ENCODE peak calls at places on chromosomes 3 and 15, in four cellular contexts. K is lung, L is BE2C, C is sigmoid colon. Y is an unnamed sample. For H3K4me1, the result is how much of the 10 kb centered on the place peaks cover.

GRCh38 chr3:156161172-156161571 is 40.8 kb downstream of the KCNAB1 start:
- DNase-seq in K (no peak), L (no peak), C (no peak), Y (no peak)

GRCh38 chr15:31660800-31661199 is 334.2 kb downstream of the KLF13 start:
- DNase-seq in K (no peak), L (no peak), C (no peak), Y (no peak)

GRCh38 chr15:90031231-90031791 is 30.2 kb downstream of the ZNF710 start:
- DNase-seq in K (no peak), L (no peak), C (peak), Y (peak)

GRCh38 chr15:78872972-78873795 is 494 bp downstream of the MORF4L1 start:
- DNase-seq in K (peak), L (peak), C (peak), Y (peak)

GRCh38 chr15:91490211-91490610 is 363.3 kb upstream of the SLCO3A1 start:
- DNase-seq in K (no peak), L (no peak), C (no peak), Y (no peak)

GRCh38 chr3:179149239-179149887 is 1.2 kb downstream of the PIK3CA start:
- DNase-seq in K (peak), L (no peak), C (no peak), Y (no peak)

GRCh38 chr3:194395767-194396527 is 3.1 kb downstream of the GP5 start:
- DNase-seq in K (no peak), L (no peak), C (peak), Y (peak)

GRCh38 chr3:41116851-41117250 is 82.5 kb upstream of the CTNNB1 start:
- DNase-seq in K (no peak), L (no peak), C (no peak), Y (no peak)

GRCh38 chr15:66085128-66085527 is 168.4 kb downstream of the MEGF11 start:
- DNase-seq in K (no peak), L (peak), C (peak), Y (no peak)

GRCh38 chr15:65008989-65009388 is 19.3 kb upstream of the SPG21 start:
- DNase-seq in K (no peak), L (no peak), C (no peak), Y (no peak)

GRCh38 chr3:69567026-69567767 is 172.1 kb upstream of the MITF start:
- DNase-seq in K (no peak), L (no peak), C (no peak), Y (no peak)

GRCh38 chr15:94154255-94154654 is 77.1 kb upstream of the MCTP2 start:
- DNase-seq in K (no peak), L (no peak), C (no peak), Y (no peak)

GRCh38 chr15:48754011-48754410 is 56.9 kb downstream of the CEP152 start:
- DNase-seq in K (no peak), L (no peak), C (no peak), Y (no peak)

GRCh38 chr3:105356988-105357387 is 9.7 kb upstream of the ALCAM start:
- DNase-seq in K (no peak), L (peak), C (no peak), Y (no peak)

GRCh38 chr15:40593130-40593529 is 919 bp upstream of the KNL1 start:
- DNase-seq in K (no peak), L (no peak), C (no peak), Y (no peak)
- H3K4me3 ChIP-seq in K (no peak), L (peak), C (no peak), Y (no peak)

DNA sequence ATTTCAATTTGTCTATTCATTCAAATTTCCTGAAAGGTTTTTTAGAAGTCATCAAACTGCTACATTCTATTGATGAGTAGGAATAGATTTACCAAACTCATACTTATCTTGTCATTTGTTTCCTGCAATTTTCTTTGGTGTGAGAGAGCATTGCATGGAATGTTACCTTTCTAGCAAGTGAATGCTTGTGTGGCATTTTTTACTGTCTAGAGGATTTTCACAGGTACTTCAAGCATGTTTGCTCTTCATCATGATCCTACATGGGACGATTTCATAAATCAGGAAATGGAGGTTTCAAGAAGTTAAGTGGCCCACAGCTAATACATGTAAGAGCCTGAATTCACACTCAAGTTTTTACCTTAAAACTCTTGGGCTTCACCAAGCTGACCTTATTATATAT is 26.1 kb downstream of the TGFBR2 start:
- DNase-seq in K (no peak), L (no peak), C (no peak), Y (no peak)
- H3K4me1 ChIP-seq in K (under half), L (under half), C (under half), Y (half or more)

GRCh38 chr3:61562042-61562809 is 855 bp downstream of the PTPRG start:
- DNase-seq in K (no peak), L (no peak), C (peak), Y (no peak)

GRCh38 chr3:61562810-61563613 is 1.6 kb downstream of the PTPRG start:
- DNase-seq in K (no peak), L (no peak), C (peak), Y (no peak)

GRCh38 chr3:61561374-61562041 is at the start of gene PTPRG:
- DNase-seq in K (peak), L (peak), C (peak), Y (peak)

GRCh38 chr3:61560452-61561373 is 658 bp upstream of the PTPRG start:
- DNase-seq in K (peak), L (peak), C (peak), Y (peak)

DNA sequence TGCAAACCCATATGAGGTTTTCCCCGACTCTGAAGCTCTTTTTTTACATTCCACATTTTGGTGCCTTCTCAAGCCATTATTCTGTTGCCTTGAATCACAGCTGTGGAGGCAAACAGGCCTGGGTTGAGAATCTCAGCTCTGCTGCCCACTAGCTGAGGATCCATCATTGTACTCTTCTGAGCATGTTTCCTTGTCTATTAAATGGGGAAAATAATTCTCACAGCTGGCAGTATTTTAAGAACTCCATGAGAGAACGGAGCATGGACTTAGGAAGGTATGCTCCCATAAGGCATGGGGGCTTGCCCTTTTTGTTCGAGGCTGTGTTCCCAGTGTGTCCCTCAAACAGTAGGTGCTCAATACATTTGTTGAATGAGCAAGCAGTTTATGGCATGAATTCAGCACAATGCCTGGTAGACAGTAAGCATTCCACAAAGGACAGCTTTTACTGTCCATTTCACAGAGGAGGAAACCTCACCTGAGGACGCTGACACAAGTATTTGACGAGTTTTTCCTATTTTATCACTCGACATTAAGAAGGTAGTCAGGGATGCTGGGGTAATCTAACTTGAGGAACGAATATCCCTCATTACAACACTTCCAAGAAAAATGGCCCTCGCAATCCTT is 2.2 kb upstream of the PTPRG start:
- DNase-seq in K (no peak), L (no peak), C (no peak), Y (no peak)
- H3K4me3 ChIP-seq in K (no peak), L (no peak), C (no peak), Y (no peak)

DNA sequence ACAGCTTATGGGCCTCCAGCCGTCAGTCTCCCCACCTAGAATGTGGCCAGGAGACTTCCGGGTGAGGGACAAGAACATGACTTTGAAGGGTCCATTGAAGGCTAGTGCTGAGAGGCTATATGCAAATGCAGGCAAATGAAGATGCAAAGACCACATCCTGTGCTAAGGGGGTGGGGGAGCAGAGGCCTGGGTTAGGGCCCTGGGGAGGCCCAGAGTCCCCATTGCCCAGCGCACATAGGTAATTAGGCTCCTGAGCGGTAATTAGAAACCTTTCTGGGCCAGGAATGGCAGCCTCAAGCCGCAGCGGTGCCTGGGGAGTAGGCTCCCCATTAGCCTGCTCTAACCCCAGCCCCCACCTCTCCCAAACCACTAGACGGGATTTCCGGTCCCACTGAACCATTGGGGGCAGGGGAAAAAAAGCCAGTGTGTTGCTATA is 6.9 kb downstream of the CSK start:
- DNase-seq in K (no peak), L (no peak), C (no peak), Y (peak)
- H3K4me1 ChIP-seq in K (half or more), L (under half), C (under half), Y (half or more)

Y was measured in spleen.